ENCODE peak calls at places on chromosomes 12 and 14, in six cellular contexts. F, K, M, I, R and E are unnamed samples.

GRCh38 chr12:72570601-72571000 is 298.4 kb downstream of the TRHDE start:
- DNase-seq in F (peak; percentile 69), K (no peak), M (no peak), I (no peak), R (no peak), E (no peak)

GRCh38 chr12:4214912-4215861 is 58.4 kb upstream of the CCND2 start:
- DNase-seq in F (no peak), K (peak; percentile 52), M (peak; percentile 15), I (no peak), R (peak; percentile 53), E (peak; percentile 21)

GRCh38 chr14:75832621-75833297 is 149.0 kb downstream of the TGFB3 start:
- DNase-seq in F (no peak), K (no peak), M (no peak), I (peak; percentile 36), R (no peak), E (no peak)

GRCh38 chr12:96219700-96220206 is 25.6 kb downstream of the ELK3 start:
- DNase-seq in F (peak; percentile 88), K (no peak), M (no peak), I (peak; percentile 98), R (no peak), E (peak; percentile 92)

GRCh38 chr12:95760371-95760770 is 30.2 kb downstream of the NTN4 start:
- DNase-seq in F (no peak), K (no peak), M (no peak), I (no peak), R (no peak), E (no peak)

GRCh38 chr14:57319636-57320035 is 50.9 kb downstream of the AP5M1 start:
- DNase-seq in F (peak; percentile 11), K (no peak), M (no peak), I (no peak), R (no peak), E (no peak)

GRCh38 chr14:72714094-72714493 is 179.8 kb downstream of the DPF3 start:
- DNase-seq in F (no peak), K (no peak), M (no peak), I (no peak), R (no peak), E (no peak)

GRCh38 chr14:63852271-63852816 is 460 bp upstream of the SYNE2 start:
- DNase-seq in F (peak; percentile 73), K (no peak), M (no peak), I (no peak), R (no peak), E (no peak)

GRCh38 chr12:131153956-131154355 is 200.2 kb downstream of the ADGRD1 start:
- DNase-seq in F (no peak), K (no peak), M (no peak), I (no peak), R (no peak), E (no peak)

GRCh38 chr12:78392918-78393317 is 471.7 kb upstream of the SYT1 start:
- DNase-seq in F (no peak), K (no peak), M (no peak), I (peak; percentile 32), R (no peak), E (peak; percentile 45)

GRCh38 chr14:102076793-102077759 is 9.8 kb downstream of the HSP90AA1 start:
- DNase-seq in F (no peak), K (no peak), M (no peak), I (no peak), R (no peak), E (no peak)

GRCh38 chr14:93008381-93008780 is 85.4 kb downstream of the CHGA start:
- DNase-seq in F (no peak), K (peak; percentile 57), M (peak; percentile 74), I (no peak), R (no peak), E (peak; percentile 62)

GRCh38 chr12:51318846-51319570 is 5.0 kb downstream of the BIN2 start:
- DNase-seq in F (no peak), K (no peak), M (no peak), I (no peak), R (no peak), E (no peak)

GRCh38 chr12:111434680-111435338 is 29.1 kb downstream of the SH2B3 start:
- DNase-seq in F (no peak), K (peak; percentile 70), M (peak; percentile 75), I (peak; percentile 65), R (peak; percentile 73), E (no peak)

GRCh38 chr12:130212384-130212783 is 50.1 kb downstream of the FZD10 start:
- DNase-seq in F (no peak), K (no peak), M (no peak), I (no peak), R (no peak), E (no peak)

GRCh38 chr14:31229638-31230229 is 22.1 kb upstream of the HECTD1 start:
- DNase-seq in F (peak; percentile 90), K (peak; percentile 56), M (no peak), I (peak; percentile 93), R (peak; percentile 19), E (peak; percentile 59)

GRCh38 chr14:71139058-71139946 is 232.0 kb downstream of the PCNX1 start:
- DNase-seq in F (peak; percentile 58), K (peak; percentile 25), M (peak; percentile 44), I (peak; percentile 25), R (peak; percentile 36), E (peak; percentile 41)

GRCh38 chr12:112130461-112130998 is 5.2 kb downstream of the TRAFD1 start:
- DNase-seq in F (no peak), K (no peak), M (no peak), I (no peak), R (no peak), E (no peak)

DNA sequence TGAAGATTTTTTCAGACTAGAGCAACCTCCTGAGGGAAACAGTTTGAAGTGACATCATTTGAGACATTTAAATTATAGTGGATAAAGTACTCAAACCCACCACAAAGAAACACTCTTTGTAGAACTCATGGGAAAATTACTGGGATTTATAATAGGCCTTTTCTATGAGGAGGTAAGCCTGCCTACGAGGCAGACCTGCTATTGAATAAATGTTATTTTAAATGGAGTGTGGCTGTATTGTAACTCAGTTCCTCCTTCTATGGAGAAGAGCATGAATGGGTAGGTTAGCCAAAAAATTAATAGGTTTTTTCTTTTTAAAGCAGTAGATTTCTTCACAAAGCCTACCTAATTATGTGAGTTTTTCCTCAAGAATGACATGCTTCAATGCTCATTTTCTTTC is 63.7 kb upstream of the PLEKHA5 start:
- DNase-seq in F (no peak), K (no peak), M (no peak), I (no peak), R (no peak), E (no peak)
- H3K27ac ChIP-seq in F (no peak overlapping the region), K (no peak overlapping the region), M (no peak overlapping the region), I (no peak overlapping the region), R (no peak overlapping the region), E (no peak overlapping the region)

GRCh38 chr14:21332950-21333349 is 50.9 kb downstream of the SUPT16H start:
- DNase-seq in F (no peak), K (no peak), M (no peak), I (no peak), R (no peak), E (no peak)

GRCh38 chr14:21326972-21327371 is 47.1 kb downstream of the RPGRIP1 start:
- DNase-seq in F (no peak), K (no peak), M (no peak), I (no peak), R (no peak), E (no peak)
- H3K36me3 ChIP-seq in F (no peaks in the 10 kb centered on the region), K (no peaks in the 10 kb centered on the region), M (no peaks in the 10 kb centered on the region), I (no peaks in the 10 kb centered on the region), R (no peaks in the 10 kb centered on the region), E (no peaks in the 10 kb centered on the region)

DNA sequence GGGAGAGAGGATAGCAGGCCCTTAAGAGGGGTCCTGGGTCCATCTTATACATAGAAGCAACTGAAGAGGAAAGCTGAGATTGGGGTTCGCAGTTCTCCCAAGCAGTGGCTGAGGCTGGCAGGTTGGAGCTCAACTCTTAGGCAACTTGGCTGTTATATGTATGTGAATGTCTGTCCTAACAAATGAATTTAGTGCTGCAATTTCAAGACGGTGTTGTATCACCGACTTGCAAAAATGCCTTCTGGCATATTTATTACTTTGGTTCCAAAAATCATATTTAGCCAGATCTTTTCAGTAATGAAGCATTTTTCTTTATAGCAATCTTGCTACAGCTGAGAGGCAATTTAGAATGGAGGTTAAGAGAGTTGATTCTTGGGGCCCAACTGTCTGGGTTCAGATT is 148.3 kb downstream of the AKAP6 start:
- DNase-seq in F (no peak), K (no peak), M (no peak), I (no peak), R (no peak), E (no peak)
- H3K27ac ChIP-seq in F (no peak overlapping the region), K (no peak overlapping the region), M (no peak overlapping the region), I (no peak overlapping the region), R (peak overlapping the region; percentile 59), E (no peak overlapping the region)

GRCh38 chr12:122145505-122146330 is 28.3 kb downstream of the IL31 start:
- DNase-seq in F (no peak), K (no peak), M (no peak), I (no peak), R (no peak), E (no peak)

GRCh38 chr12:122141911-122142725 is 31.9 kb downstream of the IL31 start:
- DNase-seq in F (no peak), K (peak; percentile 71), M (no peak), I (no peak), R (no peak), E (no peak)

GRCh38 chr12:122140467-122141257 is 33.4 kb downstream of the IL31 start:
- DNase-seq in F (no peak), K (no peak), M (no peak), I (no peak), R (no peak), E (no peak)

GRCh38 chr12:122144885-122145284 is 29.1 kb downstream of the IL31 start:
- DNase-seq in F (no peak), K (no peak), M (no peak), I (no peak), R (no peak), E (no peak)

GRCh38 chr12:122142857-122143256 is 31.2 kb downstream of the IL31 start:
- DNase-seq in F (no peak), K (no peak), M (no peak), I (no peak), R (no peak), E (no peak)
- H3K36me3 ChIP-seq in F (peaks cover 12% of the 10 kb centered on the region), K (peaks cover 85% of the 10 kb centered on the region), M (no peaks in the 10 kb centered on the region), I (peaks cover 51% of the 10 kb centered on the region), R (peaks cover 67% of the 10 kb centered on the region), E (peaks cover 42% of the 10 kb centered on the region)

GRCh38 chr14:54383811-54384210 is 13.0 kb upstream of the CDKN3 start:
- DNase-seq in F (no peak), K (no peak), M (no peak), I (no peak), R (no peak), E (no peak)
- H3K27ac ChIP-seq in F (no peak overlapping the region), K (no peak overlapping the region), M (no peak overlapping the region), I (no peak overlapping the region), R (no peak overlapping the region), E (no peak overlapping the region)

GRCh38 chr14:88546621-88547385 is 8.0 kb downstream of the PTPN21 start:
- DNase-seq in F (no peak), K (no peak), M (no peak), I (no peak), R (no peak), E (peak; percentile 72)
- H3K36me3 ChIP-seq in F (peaks cover 6% of the 10 kb centered on the region), K (peaks cover 57% of the 10 kb centered on the region), M (no peaks in the 10 kb centered on the region), I (peaks cover 35% of the 10 kb centered on the region), R (peaks cover 17% of the 10 kb centered on the region), E (peaks cover 50% of the 10 kb centered on the region)

GRCh38 chr14:34247605-34248004 is 214.4 kb downstream of the SPTSSA start:
- DNase-seq in F (no peak), K (no peak), M (no peak), I (no peak), R (no peak), E (peak; percentile 57)
- H3K27ac ChIP-seq in F (no peak overlapping the region), K (no peak overlapping the region), M (no peak overlapping the region), I (no peak overlapping the region), R (no peak overlapping the region), E (no peak overlapping the region)

GRCh38 chr14:89217876-89218275 is 199.2 kb downstream of the FOXN3 start:
- DNase-seq in F (no peak), K (no peak), M (peak; percentile 35), I (no peak), R (no peak), E (no peak)
- H3K36me3 ChIP-seq in F (no peaks in the 10 kb centered on the region), K (peaks cover 7% of the 10 kb centered on the region), M (no peaks in the 10 kb centered on the region), I (no peaks in the 10 kb centered on the region), R (no peaks in the 10 kb centered on the region), E (peaks cover 4% of the 10 kb centered on the region)